ENCODE peak calls at places on chromosome 13, in six cellular contexts. B, H, S, T, K and P are unnamed samples.

GRCh38 chr13:109707044-109707794 is 79.2 kb downstream of the IRS2 start:
- DNase-seq in H (no peak), T (peak), B (no peak), K (no peak), S (no peak), P (no peak)

GRCh38 chr13:100300708-100301107 is 211.8 kb downstream of the PCCA start:
- DNase-seq in K (peak), T (no peak), B (no peak), S (no peak), H (no peak), P (no peak)

GRCh38 chr13:63190742-63191141 is 1775.1 kb upstream of the PCDH20 start:
- DNase-seq in K (no peak), S (no peak), T (no peak), H (peak), B (no peak), P (no peak)

GRCh38 chr13:106186366-106187030 is 349.0 kb downstream of the EFNB2 start:
- DNase-seq in H (no peak), B (no peak), T (no peak), S (no peak), K (no peak), P (no peak)

GRCh38 chr13:23462815-23463559 is 29.5 kb upstream of the SACS start:
- DNase-seq in K (no peak), T (no peak), B (no peak), H (peak), S (no peak), P (no peak)

GRCh38 chr13:62418872-62419271 is 1003.2 kb upstream of the PCDH20 start:
- DNase-seq in H (peak), B (no peak), T (no peak), S (no peak), K (no peak), P (no peak)

GRCh38 chr13:20940083-20940482 is 37.5 kb upstream of the XPO4 start:
- DNase-seq in H (peak), S (no peak), T (no peak), B (no peak), K (no peak), P (no peak)

GRCh38 chr13:99078014-99078771 is 100.3 kb upstream of the DOCK9 start:
- DNase-seq in K (no peak), B (no peak), H (no peak), T (no peak), S (no peak), P (no peak)

GRCh38 chr13:20247963-20248362 is 15.8 kb upstream of the GJB6 start:
- DNase-seq in K (no peak), H (no peak), T (no peak), B (no peak), S (no peak), P (no peak)

GRCh38 chr13:105847532-105848295 is 687.7 kb downstream of the EFNB2 start:
- DNase-seq in K (no peak), S (no peak), B (no peak), T (no peak), H (peak), P (no peak)

GRCh38 chr13:32537580-32538233 is 888 bp downstream of the N4BP2L2 start:
- DNase-seq in S (peak), H (peak), B (no peak), K (no peak), T (peak), P (no peak)

GRCh38 chr13:48797127-48797526 is 143.4 kb downstream of the CYSLTR2 start:
- DNase-seq in K (no peak), H (no peak), T (no peak), S (no peak), B (no peak), P (no peak)

GRCh38 chr13:42947925-42948324 is 44.1 kb downstream of the EPSTI1 start:
- DNase-seq in S (peak), H (no peak), K (no peak), T (no peak), B (no peak), P (no peak)

GRCh38 chr13:61988810-61989209 is 573.2 kb upstream of the PCDH20 start:
- DNase-seq in B (no peak), K (no peak), H (no peak), T (no peak), S (no peak), P (no peak)

GRCh38 chr13:110352735-110353134 is 45.7 kb downstream of the COL4A2 start:
- DNase-seq in T (peak), H (no peak), S (no peak), B (no peak), K (no peak), P (no peak)

GRCh38 chr13:111626371-111627305 is 306.2 kb downstream of the TEX29 start:
- DNase-seq in H (no peak), K (no peak), B (no peak), S (no peak), T (no peak), P (no peak)

GRCh38 chr13:93547886-93548285 is 321.3 kb downstream of the GPC6 start:
- DNase-seq in K (no peak), H (no peak), T (no peak), S (no peak), B (no peak), P (no peak)

GRCh38 chr13:41597348-41598041 is 140.1 kb downstream of the RGCC start:
- DNase-seq in S (no peak), T (no peak), H (peak), B (no peak), K (no peak), P (no peak)

GRCh38 chr13:28531195-28531955 is 36.4 kb upstream of the FLT1 start:
- DNase-seq in T (peak), S (peak), H (peak), K (peak), B (peak), P (no peak)

GRCh38 chr13:68378294-68378693 is 1148.2 kb upstream of the PCDH9 start:
- DNase-seq in H (no peak), S (no peak), T (no peak), B (no peak), K (no peak), P (no peak)

GRCh38 chr13:24279706-24280105 is 29.7 kb upstream of the C1QTNF9 start:
- DNase-seq in H (peak), T (no peak), B (no peak), S (no peak), K (no peak), P (no peak)

GRCh38 chr13:110317093-110317492 is 10.0 kb downstream of the COL4A2 start:
- DNase-seq in T (no peak), H (no peak), B (no peak), K (no peak), S (no peak), P (no peak)

GRCh38 chr13:95743192-95743591 is 66.3 kb downstream of the DNAJC3 start:
- DNase-seq in K (no peak), S (no peak), T (no peak), H (no peak), B (no peak), P (no peak)

GRCh38 chr13:98890186-98890585 is 87.7 kb downstream of the DOCK9 start:
- DNase-seq in S (no peak), H (peak), B (no peak), K (no peak), T (no peak), P (no peak)

GRCh38 chr13:44474122-44474910 is 100.7 kb downstream of the SERP2 start:
- DNase-seq in H (peak), T (no peak), S (no peak), B (no peak), K (no peak), P (no peak)

GRCh38 chr13:111508902-111509509 is 188.6 kb downstream of the TEX29 start:
- DNase-seq in H (no peak), T (no peak), S (no peak), B (no peak), K (no peak), P (no peak)

DNA sequence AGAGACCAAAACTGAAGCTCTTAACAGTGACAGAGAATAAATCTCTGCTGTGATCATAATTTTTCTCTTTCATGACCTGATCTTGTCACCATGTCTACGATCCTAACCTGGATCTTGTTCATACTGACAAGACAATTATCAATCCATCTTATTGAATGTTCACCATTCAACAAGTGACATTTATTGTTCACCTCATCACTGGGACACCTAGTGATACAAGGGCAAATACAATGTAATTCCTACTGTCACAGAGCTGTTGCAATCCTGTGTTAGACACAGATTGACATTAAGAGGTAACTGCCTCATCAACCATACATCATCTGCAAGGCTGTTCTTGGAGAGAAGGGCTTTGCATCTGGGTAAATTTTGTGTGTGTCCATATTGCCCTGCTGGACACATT is 942.4 kb upstream of the PRR20A start:
- DNase-seq in S (no peak), K (no peak), T (no peak), H (no peak), B (no peak), P (no peak)
- TF ChIP-seq CTCF in S (no peak), K (no peak), T (no peak), H (no peak), B (no peak), P (no peak)

GRCh38 chr13:58906329-58907007 is 1257.3 kb downstream of the DIAPH3 start:
- DNase-seq in S (no peak), B (no peak), K (no peak), T (no peak), H (no peak), P (no peak)

GRCh38 chr13:58908019-58908679 is 1255.6 kb downstream of the DIAPH3 start:
- DNase-seq in S (no peak), H (no peak), K (no peak), B (no peak), T (no peak), P (no peak)

GRCh38 chr13:58907347-58907746 is 1256.4 kb downstream of the DIAPH3 start:
- DNase-seq in H (peak), K (no peak), S (no peak), T (no peak), B (no peak), P (no peak)
- TF ChIP-seq CTCF in H (peak), K (peak), S (no peak), T (no peak), B (no peak), P (no peak)

DNA sequence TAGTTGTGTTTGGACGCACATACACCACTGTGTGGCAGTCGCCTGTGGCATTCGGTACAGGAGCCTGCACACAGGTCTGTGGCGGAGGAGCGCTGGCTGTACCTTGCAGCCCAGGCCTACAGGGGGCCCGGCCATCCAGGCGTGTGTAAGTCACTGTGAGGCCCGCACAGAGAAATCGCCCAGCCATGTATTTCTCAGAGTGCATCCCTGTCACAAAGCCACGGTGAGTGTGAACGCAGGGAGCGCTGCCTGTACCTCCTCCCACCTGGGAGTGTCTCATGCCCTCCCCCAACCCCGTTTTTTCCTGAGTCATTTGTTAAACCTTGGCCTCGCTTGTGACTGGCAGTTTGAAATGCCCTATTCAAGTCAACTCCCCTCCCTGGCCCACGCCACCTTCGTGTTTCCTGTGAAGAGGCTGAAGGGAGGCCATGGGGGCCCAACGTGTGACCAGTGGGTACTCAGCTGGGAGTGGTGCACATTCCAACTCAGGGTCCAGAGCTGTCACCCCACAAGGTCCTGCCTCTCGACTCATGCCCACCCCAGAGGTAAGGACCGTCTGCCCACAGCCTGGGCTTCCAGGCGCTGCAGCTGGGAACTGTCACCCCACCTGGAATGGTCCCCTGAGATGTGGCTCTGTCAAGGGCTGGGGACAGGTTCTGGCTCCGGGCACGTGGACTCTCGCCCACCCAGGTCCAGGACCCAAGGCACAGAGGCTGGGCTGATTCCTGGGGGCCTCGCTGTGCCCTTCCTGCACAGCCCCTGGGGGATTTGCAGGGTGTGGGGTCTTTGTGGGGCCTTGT is 11.6 kb upstream of the RASA3 start:
- DNase-seq in T (peak), K (peak), B (peak), S (peak), H (no peak), P (peak)
- TF ChIP-seq CTCF in T (no peak), K (peak), B (no peak), S (no peak), H (peak), P (peak)

GRCh38 chr13:74687452-74688180 is 553.4 kb upstream of the KLF12 start:
- DNase-seq in B (no peak), S (no peak), H (no peak), T (no peak), K (peak), P (no peak)

GRCh38 chr13:74678308-74678958 is 544.2 kb upstream of the KLF12 start:
- DNase-seq in B (no peak), S (no peak), T (no peak), K (no peak), H (no peak), P (no peak)

GRCh38 chr13:74681891-74682290 is 547.7 kb upstream of the KLF12 start:
- DNase-seq in B (no peak), H (no peak), K (no peak), T (no peak), S (no peak), P (no peak)

GRCh38 chr13:74683411-74683810 is 549.2 kb upstream of the KLF12 start:
- DNase-seq in H (peak), K (no peak), T (no peak), S (no peak), B (no peak), P (no peak)
- TF ChIP-seq CTCF in H (peak), K (peak), T (no peak), S (no peak), B (no peak), P (no peak)

DNA sequence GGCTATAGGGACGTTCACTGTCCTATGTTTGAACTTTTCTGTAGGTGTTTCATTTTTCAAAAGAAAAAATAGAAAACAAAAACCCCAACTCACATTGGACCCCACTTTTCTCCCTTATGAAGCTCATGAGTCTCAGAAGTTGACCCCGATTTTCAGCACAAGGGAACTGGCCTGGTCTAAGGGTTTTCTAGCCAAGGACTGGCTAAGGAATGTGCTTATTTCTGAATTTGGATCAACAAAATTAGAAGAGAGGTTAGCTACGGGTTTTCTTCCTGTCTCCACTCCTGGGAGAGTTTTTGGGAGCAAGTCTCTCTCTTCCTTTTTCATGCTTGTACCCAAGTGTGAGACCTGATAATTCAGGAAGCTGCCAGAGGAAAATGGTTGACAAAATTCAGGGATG is 453.2 kb downstream of the KLF12 start:
- DNase-seq in B (no peak), T (no peak), H (no peak), S (no peak), K (no peak), P (no peak)
- TF ChIP-seq CTCF in B (no peak), T (no peak), H (no peak), S (no peak), K (no peak), P (no peak)

GRCh38 chr13:51221108-51221507 is 1.1 kb upstream of the FAM124A start:
- DNase-seq in T (no peak), S (no peak), B (no peak), H (no peak), K (no peak), P (no peak)

GRCh38 chr13:51221674-51222509 is at the start of gene FAM124A:
- DNase-seq in T (peak), H (peak), K (peak), B (peak), S (peak), P (peak)

GRCh38 chr13:51220706-51221105 is 1.5 kb upstream of the FAM124A start:
- DNase-seq in T (no peak), S (no peak), B (no peak), K (no peak), H (no peak), P (no peak)

GRCh38 chr13:51223284-51224270 is 1.4 kb downstream of the FAM124A start:
- DNase-seq in S (no peak), T (no peak), K (peak), B (no peak), H (no peak), P (no peak)

DNA sequence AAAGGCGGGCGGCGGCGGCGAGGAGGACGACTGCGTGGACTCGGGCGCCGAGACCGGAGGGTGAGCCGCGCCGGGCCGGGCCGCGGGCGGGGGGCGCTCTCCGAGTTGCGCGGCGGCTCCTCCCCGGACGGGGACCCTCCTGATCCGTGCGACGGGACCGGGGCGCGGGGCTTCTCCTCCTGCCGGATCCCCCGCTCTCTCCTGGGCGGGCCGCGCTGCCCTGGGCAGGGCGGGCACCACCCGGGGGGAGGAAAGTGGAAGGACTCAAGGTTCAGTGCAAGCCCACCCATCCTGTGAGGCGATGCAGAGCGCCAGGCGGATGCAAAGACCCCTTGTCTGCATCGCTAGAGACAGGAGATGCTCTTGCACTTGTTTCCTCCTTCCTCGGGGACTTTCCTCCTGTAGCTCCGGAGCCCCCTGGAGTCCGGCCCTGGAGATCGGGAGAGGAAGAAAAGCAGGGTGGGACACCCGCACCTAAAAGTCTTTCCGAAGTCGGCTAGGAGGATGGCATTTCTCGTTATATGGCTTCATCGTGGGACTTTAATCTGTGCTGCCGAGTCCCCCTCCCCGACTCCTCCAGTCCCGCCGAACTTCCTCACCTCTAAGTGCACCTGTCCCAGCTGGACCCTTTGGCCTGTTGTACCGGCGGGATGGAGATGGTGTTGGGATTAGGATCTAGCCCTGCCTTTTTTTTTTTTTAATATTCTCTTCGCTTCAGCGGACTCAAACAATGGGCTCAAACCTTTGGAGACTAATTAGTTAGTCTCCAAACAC is 499 bp downstream of the FAM124A start:
- DNase-seq in K (peak), B (peak), S (peak), T (no peak), H (no peak), P (peak)
- TF ChIP-seq CTCF in K (no peak), B (no peak), S (no peak), T (no peak), H (peak), P (no peak)